ENCODE peak calls at places on chromosomes 12 and 14, in nine cellular contexts. E is H9, Q is GM23248, N is neural progenitor cell, G is astrocyte, K is mesendoderm, A is GM12878, I is GM23338, L is fibroblast of lung. Z is an unnamed sample.
A peak's percentile ranks its signal among the peaks of the same experiment; 100 is the strongest.

GRCh38 chr12:123363743-123364531 is 710 bp downstream of the SBNO1 start:
- DNase-seq in A (no peak), L (no peak), Q (peak; percentile 59), N (peak; percentile 84), E (peak; percentile 39), K (peak; percentile 44), I (peak; percentile 44), G (peak; percentile 12), Z (peak; percentile 81)

GRCh38 chr12:119180380-119181040 is 1.8 kb downstream of the HSPB8 start:
- DNase-seq in G (peak; percentile 71), K (peak; percentile 83), I (no peak), Q (peak; percentile 86), A (no peak), E (peak; percentile 46), L (peak; percentile 85), N (no peak), Z (no peak)

GRCh38 chr12:30044206-30044605 is 260.5 kb upstream of the TMTC1 start:
- DNase-seq in I (no peak), N (no peak), E (no peak), Q (no peak), L (no peak), G (peak; percentile 52), K (no peak), A (no peak), Z (no peak)

GRCh38 chr14:69207435-69208041 is 16.2 kb downstream of the EXD2 start:
- DNase-seq in Q (no peak), A (no peak), K (no peak), E (no peak), I (no peak), N (no peak), L (no peak), G (no peak), Z (no peak)

GRCh38 chr12:57063991-57064725 is 14.2 kb upstream of the MYO1A start:
- DNase-seq in G (no peak), A (peak; percentile 69), N (no peak), I (no peak), E (no peak), K (no peak), L (no peak), Q (no peak), Z (no peak)

GRCh38 chr12:63037721-63038120 is 102.8 kb upstream of the PPM1H start:
- DNase-seq in K (no peak), L (no peak), A (no peak), Q (no peak), E (no peak), I (no peak), G (no peak), N (no peak), Z (no peak)

GRCh38 chr12:67447180-67447579 is 178.0 kb downstream of the CAND1 start:
- DNase-seq in N (peak; percentile 15), L (no peak), K (no peak), A (no peak), Q (no peak), E (no peak), I (no peak), G (no peak), Z (no peak)

GRCh38 chr12:14554281-14555008 is 13.2 kb downstream of the PLBD1 start:
- DNase-seq in G (no peak), A (no peak), E (no peak), I (no peak), Q (peak; percentile 10), L (peak; percentile 14), K (peak; percentile 53), N (no peak), Z (no peak)

GRCh38 chr12:68358532-68359485 is 26.6 kb upstream of the MDM1 start:
- DNase-seq in L (peak; percentile 84), N (peak; percentile 78), A (peak; percentile 74), Q (peak; percentile 80), G (peak; percentile 60), K (peak; percentile 87), E (peak; percentile 58), I (peak; percentile 81), Z (no peak)

GRCh38 chr12:127650626-127651025 is 616.3 kb upstream of the TMEM132C start:
- DNase-seq in A (no peak), G (peak; percentile 99), I (no peak), L (no peak), K (no peak), N (no peak), Q (peak; percentile 28), E (no peak), Z (no peak)

GRCh38 chr14:24693353-24693737 is 59.4 kb upstream of the GZMB start:
- DNase-seq in L (no peak), Q (no peak), N (no peak), A (no peak), G (no peak), K (peak; percentile 33), E (no peak), I (no peak), Z (no peak)

GRCh38 chr12:10901427-10901826 is 7.9 kb downstream of the TAS2R13 start:
- DNase-seq in N (no peak), E (no peak), A (no peak), I (no peak), Q (no peak), L (no peak), G (no peak), K (no peak), Z (no peak)

GRCh38 chr12:41190360-41190759 is 2.2 kb downstream of the PDZRN4 start:
- DNase-seq in Q (peak; percentile 6), I (peak; percentile 49), E (peak; percentile 32), A (no peak), G (peak; percentile 6), L (no peak), N (peak; percentile 55), K (peak; percentile 37), Z (peak; percentile 47)

GRCh38 chr12:76768566-76768965 is 4.7 kb downstream of the ZDHHC17 start:
- DNase-seq in I (no peak), A (no peak), L (no peak), N (no peak), K (no peak), Q (peak; percentile 17), E (no peak), G (no peak), Z (no peak)

GRCh38 chr12:132323171-132324010 is 6.0 kb downstream of the GALNT9 start:
- DNase-seq in L (no peak), K (no peak), N (no peak), I (no peak), Q (no peak), A (no peak), E (no peak), G (no peak), Z (peak; percentile 90)

GRCh38 chr12:114681149-114681849 is 2.7 kb downstream of the TBX3 start:
- DNase-seq in I (no peak), E (peak; percentile 38), N (no peak), G (peak; percentile 55), K (no peak), L (peak; percentile 70), A (no peak), Q (peak; percentile 80), Z (peak; percentile 77)
- H3K27ac ChIP-seq in I (no peak overlapping the region), E (no peak overlapping the region), N (no peak overlapping the region), G (peak overlapping the region; percentile 71), K (no peak overlapping the region), L (peak overlapping the region; percentile 95), A (no peak overlapping the region), Q (peak overlapping the region; percentile 97), Z (peak overlapping the region; percentile 49)

GRCh38 chr14:99338313-99338712 is 66.3 kb upstream of the BCL11B start:
- DNase-seq in Q (no peak), I (no peak), L (no peak), K (no peak), N (no peak), A (no peak), E (no peak), G (no peak), Z (peak; percentile 34)
- H3K27me3 ChIP-seq in Q (peaks cover 3% of the 10 kb centered on the region), I (no peaks in the 10 kb centered on the region), L (no peaks in the 10 kb centered on the region), K (no peaks in the 10 kb centered on the region), N (no peaks in the 10 kb centered on the region), A (no peaks in the 10 kb centered on the region), E (no peaks in the 10 kb centered on the region), G (peaks cover 3% of the 10 kb centered on the region), Z (no peaks in the 10 kb centered on the region)

GRCh38 chr12:124491310-124491709 is 76.1 kb downstream of the NCOR2 start:
- DNase-seq in A (no peak), N (no peak), I (no peak), E (no peak), K (no peak), Q (no peak), G (no peak), L (no peak), Z (no peak)

GRCh38 chr12:124493809-124494750 is 73.3 kb downstream of the NCOR2 start:
- DNase-seq in G (no peak), A (peak; percentile 86), K (no peak), Q (no peak), N (no peak), E (no peak), L (no peak), I (no peak), Z (no peak)

GRCh38 chr12:124494751-124495129 is 72.7 kb downstream of the NCOR2 start:
- DNase-seq in G (no peak), A (no peak), E (no peak), L (no peak), N (no peak), I (no peak), K (no peak), Q (no peak), Z (no peak)

GRCh38 chr12:124491856-124492420 is 75.5 kb downstream of the NCOR2 start:
- DNase-seq in I (no peak), G (no peak), Q (no peak), E (no peak), L (no peak), N (no peak), A (no peak), K (no peak), Z (no peak)

GRCh38 chr12:124492879-124493808 is 74.3 kb downstream of the NCOR2 start:
- DNase-seq in G (no peak), A (no peak), Q (no peak), I (no peak), E (no peak), K (no peak), N (no peak), L (no peak), Z (no peak)
- H3K79me2 ChIP-seq in G (peaks cover 99% of the 10 kb centered on the region), A (peaks cover 65% of the 10 kb centered on the region), Q (peaks cover 85% of the 10 kb centered on the region), I (peaks cover 97% of the 10 kb centered on the region), E (peaks cover 19% of the 10 kb centered on the region), K (peaks cover 69% of the 10 kb centered on the region), N (peaks cover 86% of the 10 kb centered on the region), L (peaks cover 10% of the 10 kb centered on the region), Z (peaks cover 85% of the 10 kb centered on the region)

GRCh38 chr12:3302406-3303041 is 188.5 kb upstream of the PRMT8 start:
- DNase-seq in E (no peak), G (no peak), I (no peak), Q (peak; percentile 40), N (no peak), L (no peak), K (no peak), A (no peak), Z (no peak)

GRCh38 chr12:3303410-3304136 is 187.4 kb upstream of the PRMT8 start:
- DNase-seq in I (peak; percentile 82), G (no peak), L (no peak), Q (no peak), A (no peak), N (peak; percentile 66), E (peak; percentile 86), K (peak; percentile 70), Z (no peak)

GRCh38 chr12:3300833-3301401 is 190.1 kb upstream of the PRMT8 start:
- DNase-seq in N (no peak), G (no peak), L (no peak), E (no peak), I (peak; percentile 42), K (no peak), A (no peak), Q (no peak), Z (no peak)

GRCh38 chr12:3298603-3299002 is 192.4 kb upstream of the PRMT8 start:
- DNase-seq in I (no peak), Q (no peak), E (no peak), A (no peak), N (no peak), L (no peak), K (no peak), G (no peak), Z (no peak)

GRCh38 chr12:3299929-3300832 is 190.8 kb upstream of the PRMT8 start:
- DNase-seq in N (peak; percentile 93), Q (peak; percentile 98), A (peak; percentile 24), E (peak; percentile 97), G (peak; percentile 95), I (peak; percentile 96), K (peak; percentile 93), L (peak; percentile 95), Z (peak; percentile 98)
- H3K27ac ChIP-seq in N (no peak overlapping the region), Q (peak overlapping the region; percentile 81), A (no peak overlapping the region), E (no peak overlapping the region), G (peak overlapping the region; percentile 85), I (no peak overlapping the region), K (no peak overlapping the region), L (peak overlapping the region; percentile 79), Z (peak overlapping the region; percentile 80)